ENCODE peak calls at places on chromosomes 12 and 14, in seven cellular contexts. X, F, Z, Y, M, H and W are unnamed samples.

GRCh38 chr12:5778823-5779222 is 166.2 kb downstream of the ANO2 start:
- ATAC-seq in F (no peak), Y (no peak), Z (no peak), M (no peak), X (no peak), H (no peak), W (no peak)

GRCh38 chr14:72479471-72479931 is 414.4 kb downstream of the DPF3 start:
- ATAC-seq in Z (no peak), F (peak), H (no peak), Y (no peak), X (no peak), M (no peak), W (no peak)

GRCh38 chr14:64878775-64879634 is 702 bp downstream of the SPTB start:
- ATAC-seq in Z (peak), X (peak), H (peak), Y (peak), M (peak), F (peak), W (peak)

GRCh38 chr12:14418526-14418925 is 53.0 kb downstream of the ATF7IP start:
- ATAC-seq in H (peak), M (peak), X (peak), Y (no peak), F (no peak), Z (peak), W (no peak)

GRCh38 chr12:53776872-53777271 is 25.1 kb upstream of the CISTR start:
- ATAC-seq in Z (no peak), X (no peak), M (no peak), F (no peak), H (no peak), Y (no peak), W (no peak)

GRCh38 chr12:69457433-69457832 is 12.8 kb upstream of the FRS2 start:
- ATAC-seq in Y (no peak), H (no peak), M (no peak), X (no peak), F (no peak), Z (no peak), W (no peak)

GRCh38 chr12:110312581-110313360 is 31.7 kb downstream of the ATP2A2 start:
- ATAC-seq in X (no peak), Y (no peak), F (peak), H (peak), M (peak), Z (no peak), W (no peak)

GRCh38 chr14:99123208-99123870 is 148.7 kb downstream of the BCL11B start:
- ATAC-seq in F (no peak), Z (no peak), X (no peak), Y (no peak), H (no peak), M (no peak), W (no peak)

GRCh38 chr14:59303216-59303615 is 114.7 kb downstream of the DAAM1 start:
- ATAC-seq in H (peak), Z (no peak), Y (no peak), X (no peak), M (no peak), F (no peak), W (peak)